ENCODE peak calls at places on chromosomes 12 and 14, in seven cellular contexts. H, Q, O, G, D, A and P are unnamed samples.

GRCh38 chr14:64053694-64054669 is 201.2 kb downstream of the SYNE2 start:
- DNase-seq in D (peak), A (no peak), O (no peak), H (no peak), G (no peak), Q (no peak), P (peak)

GRCh38 chr14:61512026-61512425 is 183.3 kb upstream of the HIF1A start:
- DNase-seq in O (no peak), G (no peak), Q (peak), D (peak), H (no peak), A (no peak), P (peak)

GRCh38 chr12:52815161-52815560 is 1.2 kb upstream of the KRT4 start:
- DNase-seq in H (no peak), Q (no peak), A (no peak), G (no peak), O (no peak), D (no peak), P (no peak)

GRCh38 chr12:116870306-116870705 is 10.9 kb downstream of the HRK start:
- DNase-seq in H (no peak), D (no peak), A (no peak), O (no peak), G (no peak), Q (no peak), P (no peak)

GRCh38 chr12:95548056-95548538 is 3.2 kb downstream of the USP44 start:
- DNase-seq in O (peak), Q (no peak), A (peak), G (peak), D (peak), H (no peak), P (no peak)

GRCh38 chr12:105504286-105504685 is 173.8 kb downstream of the C12orf75 start:
- DNase-seq in D (no peak), A (no peak), Q (no peak), H (no peak), G (no peak), O (no peak), P (no peak)

GRCh38 chr14:31395119-31395518 is 25.2 kb downstream of the HEATR5A start:
- DNase-seq in D (no peak), Q (no peak), A (no peak), G (no peak), O (no peak), H (no peak), P (no peak)

GRCh38 chr12:68904351-68904982 is 28.5 kb downstream of the CPM start:
- DNase-seq in A (no peak), G (no peak), D (peak), Q (no peak), H (no peak), O (no peak), P (no peak)

GRCh38 chr14:91357272-91357671 is 60.3 kb downstream of the CCDC88C start:
- DNase-seq in Q (no peak), D (no peak), H (no peak), G (no peak), A (no peak), O (no peak), P (no peak)

GRCh38 chr12:78746001-78746400 is 118.6 kb upstream of the SYT1 start:
- DNase-seq in O (no peak), D (no peak), A (no peak), G (no peak), Q (no peak), H (no peak), P (peak)

GRCh38 chr12:90628213-90628612 is 326.8 kb downstream of the CCER1 start:
- DNase-seq in D (no peak), A (peak), O (no peak), H (no peak), G (no peak), Q (peak), P (peak)

GRCh38 chr14:59161571-59162175 is 26.8 kb upstream of the DAAM1 start:
- DNase-seq in A (peak), Q (peak), O (no peak), H (peak), G (no peak), D (peak), P (peak)

GRCh38 chr12:87127272-87127671 is 871.1 kb upstream of the MGAT4C start:
- DNase-seq in A (peak), O (no peak), D (peak), Q (no peak), H (no peak), G (no peak), P (peak)

DNA sequence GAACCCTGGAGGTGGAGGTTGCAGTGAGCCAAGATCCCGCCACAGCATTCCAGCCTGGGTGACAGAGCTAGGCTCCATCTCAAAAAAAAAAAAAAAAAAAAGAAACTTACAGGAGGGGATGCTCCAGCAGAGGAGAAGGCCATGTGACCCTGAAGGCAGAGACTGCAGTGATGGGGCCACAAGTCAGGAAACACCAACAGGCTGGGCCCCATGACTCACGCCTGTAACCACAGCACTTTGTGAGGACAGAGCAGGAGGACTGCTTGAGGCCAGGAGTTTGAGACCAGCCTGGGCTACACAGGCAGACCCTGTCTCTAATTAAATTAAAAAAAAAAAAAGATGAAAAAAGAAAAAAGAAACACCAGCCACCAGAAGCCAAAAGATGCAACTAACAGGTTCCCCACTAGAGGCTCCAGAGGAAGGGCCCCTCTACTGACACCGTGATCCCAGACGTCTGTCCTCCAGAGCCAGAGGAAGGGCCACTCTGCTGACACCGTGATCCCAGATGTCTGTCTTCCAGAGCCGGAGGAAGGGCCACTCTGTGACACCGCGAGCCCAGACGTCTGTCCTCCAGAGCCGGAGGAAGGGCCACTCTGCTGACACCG is 9.1 kb upstream of the GLT1D1 start:
- DNase-seq in O (no peak), A (no peak), H (no peak), Q (no peak), D (no peak), G (no peak), P (no peak)
- TF ChIP-seq CTCF in O (no peak), A (no peak), H (no peak), Q (no peak), D (no peak), G (no peak), P (no peak)

GRCh38 chr14:102930138-102930752 is 7.8 kb downstream of the AMN start:
- DNase-seq in D (peak), Q (no peak), A (no peak), H (no peak), G (no peak), O (no peak), P (no peak)
- H3K4me3 ChIP-seq in D (no peak), Q (no peak), A (no peak), H (no peak), G (no peak), O (peak), P (peak)

DNA sequence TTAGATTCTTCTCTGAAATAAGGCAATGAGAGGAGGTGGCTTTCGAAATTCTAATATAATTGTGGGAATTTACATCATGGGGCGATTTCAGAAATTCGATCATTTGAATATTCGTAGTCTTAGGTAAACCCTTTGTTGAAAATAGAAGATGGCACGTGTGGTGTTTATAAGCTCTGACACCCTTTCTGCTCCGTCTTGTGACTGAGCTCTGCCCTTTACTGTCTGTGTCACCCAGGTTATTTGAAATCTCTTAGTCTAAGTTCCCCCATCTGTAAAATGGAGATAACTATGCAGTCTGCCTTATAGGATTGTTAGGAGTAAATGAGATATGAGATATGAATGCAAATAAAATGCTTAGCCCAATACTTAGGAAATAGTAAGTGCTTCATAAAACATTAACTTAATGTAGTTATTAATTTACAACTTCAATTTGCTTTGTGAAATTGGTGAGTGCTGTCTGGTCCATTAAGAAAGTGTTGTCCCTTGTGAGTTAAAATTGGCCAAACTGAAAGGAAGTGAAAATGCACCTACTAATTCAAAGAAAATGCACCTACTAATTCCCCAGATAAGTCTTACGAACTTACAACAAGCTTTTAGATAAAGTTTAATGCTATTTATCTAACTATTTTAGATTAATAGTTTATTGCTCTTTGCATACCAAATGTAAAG is 1.6 kb downstream of the BMAL2 start:
- DNase-seq in G (no peak), O (no peak), A (no peak), Q (no peak), H (no peak), D (no peak), P (peak)
- TF ChIP-seq CTCF in G (no peak), O (no peak), A (no peak), Q (no peak), H (no peak), D (no peak), P (no peak)

GRCh38 chr14:50830044-50830931 is 674 bp downstream of the NIN start:
- DNase-seq in G (peak), D (peak), A (peak), H (no peak), Q (peak), O (peak), P (peak)

GRCh38 chr14:50829472-50830043 is 1.4 kb downstream of the NIN start:
- DNase-seq in D (no peak), A (no peak), G (no peak), O (no peak), Q (no peak), H (no peak), P (no peak)

GRCh38 chr14:50831704-50832130 is 755 bp upstream of the NIN start:
- DNase-seq in O (no peak), D (peak), G (no peak), Q (no peak), A (no peak), H (no peak), P (no peak)

GRCh38 chr14:50830932-50831703 is at the start of gene NIN:
- DNase-seq in D (peak), Q (peak), H (no peak), O (peak), G (peak), A (peak), P (peak)

GRCh38 chr14:50828738-50829471 is 2.1 kb downstream of the NIN start:
- DNase-seq in A (no peak), G (no peak), O (no peak), Q (no peak), D (no peak), H (no peak), P (no peak)
- H3K4me3 ChIP-seq in A (peak), G (no peak), O (no peak), Q (peak), D (peak), H (peak), P (no peak)